ENCODE peak calls at places on chromosomes 11 and 22, in ten cellular contexts. One of them, this sample, is unnamed.

GRCh38 chr11:11589385-11589890 is 32.4 kb downstream of the GALNT18 start:
- DNase-seq in stomach: no peak
- DNase-seq in IMR-90: no peak
- DNase-seq in cardiac muscle cell: no peak
- DNase-seq in hepatocyte: no peak
- DNase-seq in CD8-positive, alpha-beta T cell: no peak
- DNase-seq in right cardiac atrium: no peak
- DNase-seq in GM12878: no peak
- DNase-seq in A549: no peak
- DNase-seq in adrenal gland: no peak
- DNase-seq in this sample: no peak

GRCh38 chr11:131186629-131187075 is 183.8 kb upstream of the NTM start:
- DNase-seq in IMR-90: no peak
- DNase-seq in GM12878: peak; percentile 72
- DNase-seq in CD8-positive, alpha-beta T cell: no peak
- DNase-seq in right cardiac atrium: no peak
- DNase-seq in hepatocyte: no peak
- DNase-seq in stomach: no peak
- DNase-seq in cardiac muscle cell: peak; percentile 60
- DNase-seq in A549: no peak
- DNase-seq in adrenal gland: no peak
- DNase-seq in this sample: no peak

GRCh38 chr11:110071197-110071596 is 22.0 kb upstream of the ZC3H12C start:
- DNase-seq in adrenal gland: no peak
- DNase-seq in stomach: no peak
- DNase-seq in hepatocyte: no peak
- DNase-seq in IMR-90: no peak
- DNase-seq in GM12878: no peak
- DNase-seq in A549: no peak
- DNase-seq in cardiac muscle cell: no peak
- DNase-seq in CD8-positive, alpha-beta T cell: no peak
- DNase-seq in right cardiac atrium: no peak
- DNase-seq in this sample: no peak

GRCh38 chr11:22690891-22691290 is 24.5 kb downstream of the GAS2 start:
- DNase-seq in A549: no peak
- DNase-seq in GM12878: no peak
- DNase-seq in IMR-90: no peak
- DNase-seq in stomach: no peak
- DNase-seq in right cardiac atrium: peak; percentile 13
- DNase-seq in CD8-positive, alpha-beta T cell: no peak
- DNase-seq in adrenal gland: no peak
- DNase-seq in cardiac muscle cell: no peak
- DNase-seq in hepatocyte: no peak
- DNase-seq in this sample: peak; percentile 7

GRCh38 chr11:19071255-19071654 is 10.7 kb upstream of the MRGPRX2 start:
- DNase-seq in IMR-90: peak; percentile 82
- DNase-seq in adrenal gland: peak; percentile 77
- DNase-seq in right cardiac atrium: peak; percentile 87
- DNase-seq in cardiac muscle cell: peak; percentile 87
- DNase-seq in hepatocyte: peak; percentile 92
- DNase-seq in CD8-positive, alpha-beta T cell: peak; percentile 24
- DNase-seq in GM12878: peak; percentile 48
- DNase-seq in A549: peak; percentile 77
- DNase-seq in stomach: peak; percentile 72
- DNase-seq in this sample: peak; percentile 54

GRCh38 chr11:62578541-62578940 is 4.8 kb upstream of the EEF1G start:
- DNase-seq in IMR-90: no peak
- DNase-seq in cardiac muscle cell: no peak
- DNase-seq in hepatocyte: no peak
- DNase-seq in adrenal gland: no peak
- DNase-seq in stomach: no peak
- DNase-seq in A549: no peak
- DNase-seq in GM12878: no peak
- DNase-seq in right cardiac atrium: no peak
- DNase-seq in CD8-positive, alpha-beta T cell: no peak
- DNase-seq in this sample: no peak

GRCh38 chr11:3166268-3167142 is 1.4 kb upstream of the OSBPL5 start:
- DNase-seq in CD8-positive, alpha-beta T cell: no peak
- DNase-seq in hepatocyte: no peak
- DNase-seq in IMR-90: no peak
- DNase-seq in cardiac muscle cell: no peak
- DNase-seq in right cardiac atrium: no peak
- DNase-seq in adrenal gland: no peak
- DNase-seq in A549: no peak
- DNase-seq in GM12878: no peak
- DNase-seq in stomach: no peak
- DNase-seq in this sample: peak; percentile 28

GRCh38 chr11:116787786-116788486 is at the start of gene ZPR1:
- DNase-seq in A549: peak; percentile 82
- DNase-seq in CD8-positive, alpha-beta T cell: peak; percentile 76
- DNase-seq in hepatocyte: peak; percentile 88
- DNase-seq in GM12878: no peak
- DNase-seq in cardiac muscle cell: peak; percentile 82
- DNase-seq in stomach: peak; percentile 89
- DNase-seq in right cardiac atrium: peak; percentile 94
- DNase-seq in adrenal gland: peak; percentile 76
- DNase-seq in IMR-90: peak; percentile 56
- DNase-seq in this sample: peak; percentile 89

GRCh38 chr22:27610863-27611786 is 190.4 kb downstream of the MN1 start:
- DNase-seq in adrenal gland: no peak
- DNase-seq in cardiac muscle cell: no peak
- DNase-seq in right cardiac atrium: no peak
- DNase-seq in stomach: no peak
- DNase-seq in A549: no peak
- DNase-seq in GM12878: no peak
- DNase-seq in CD8-positive, alpha-beta T cell: no peak
- DNase-seq in hepatocyte: no peak
- DNase-seq in IMR-90: no peak
- DNase-seq in this sample: no peak

GRCh38 chr11:119427279-119427678 is 4.3 kb upstream of the THY1 start:
- DNase-seq in CD8-positive, alpha-beta T cell: no peak
- DNase-seq in hepatocyte: no peak
- DNase-seq in right cardiac atrium: no peak
- DNase-seq in stomach: no peak
- DNase-seq in IMR-90: no peak
- DNase-seq in A549: no peak
- DNase-seq in adrenal gland: peak; percentile 47
- DNase-seq in GM12878: no peak
- DNase-seq in cardiac muscle cell: no peak
- DNase-seq in this sample: no peak

GRCh38 chr11:110019659-110020058 is 73.5 kb upstream of the ZC3H12C start:
- DNase-seq in IMR-90: no peak
- DNase-seq in adrenal gland: no peak
- DNase-seq in GM12878: no peak
- DNase-seq in CD8-positive, alpha-beta T cell: no peak
- DNase-seq in cardiac muscle cell: no peak
- DNase-seq in stomach: no peak
- DNase-seq in hepatocyte: no peak
- DNase-seq in right cardiac atrium: no peak
- DNase-seq in A549: no peak
- DNase-seq in this sample: no peak

GRCh38 chr11:80436547-80436946 is 995.7 kb upstream of the TENM4 start:
- DNase-seq in IMR-90: no peak
- DNase-seq in GM12878: no peak
- DNase-seq in A549: no peak
- DNase-seq in CD8-positive, alpha-beta T cell: no peak
- DNase-seq in adrenal gland: no peak
- DNase-seq in cardiac muscle cell: no peak
- DNase-seq in right cardiac atrium: no peak
- DNase-seq in stomach: no peak
- DNase-seq in hepatocyte: no peak
- DNase-seq in this sample: no peak

GRCh38 chr11:76234704-76235232 is 28.5 kb upstream of the WNT11 start:
- DNase-seq in CD8-positive, alpha-beta T cell: peak; percentile 5
- DNase-seq in right cardiac atrium: peak; percentile 81
- DNase-seq in GM12878: no peak
- DNase-seq in hepatocyte: no peak
- DNase-seq in IMR-90: no peak
- DNase-seq in adrenal gland: peak; percentile 70
- DNase-seq in cardiac muscle cell: no peak
- DNase-seq in A549: peak; percentile 60
- DNase-seq in stomach: peak; percentile 26
- DNase-seq in this sample: no peak

GRCh38 chr22:35476341-35476740 is 64.3 kb upstream of the RASD2 start:
- DNase-seq in hepatocyte: no peak
- DNase-seq in stomach: no peak
- DNase-seq in adrenal gland: no peak
- DNase-seq in IMR-90: no peak
- DNase-seq in cardiac muscle cell: no peak
- DNase-seq in A549: no peak
- DNase-seq in CD8-positive, alpha-beta T cell: no peak
- DNase-seq in GM12878: no peak
- DNase-seq in right cardiac atrium: no peak
- DNase-seq in this sample: no peak

GRCh38 chr22:50178871-50179869 is 6.5 kb upstream of the TRABD start:
- DNase-seq in adrenal gland: no peak
- DNase-seq in cardiac muscle cell: no peak
- DNase-seq in IMR-90: no peak
- DNase-seq in hepatocyte: no peak
- DNase-seq in right cardiac atrium: peak; percentile 47
- DNase-seq in CD8-positive, alpha-beta T cell: no peak
- DNase-seq in A549: no peak
- DNase-seq in stomach: no peak
- DNase-seq in GM12878: no peak
- DNase-seq in this sample: peak; percentile 33

GRCh38 chr11:2525166-2525861 is 80.5 kb downstream of the KCNQ1 start:
- DNase-seq in hepatocyte: no peak
- DNase-seq in stomach: peak; percentile 61
- DNase-seq in A549: no peak
- DNase-seq in GM12878: no peak
- DNase-seq in CD8-positive, alpha-beta T cell: no peak
- DNase-seq in adrenal gland: peak; percentile 24
- DNase-seq in right cardiac atrium: peak; percentile 59
- DNase-seq in IMR-90: no peak
- DNase-seq in cardiac muscle cell: no peak
- DNase-seq in this sample: no peak

GRCh38 chr11:74388678-74389327 is 9.4 kb downstream of the PGM2L1 start:
- DNase-seq in GM12878: peak; percentile 8
- DNase-seq in adrenal gland: peak; percentile 49
- DNase-seq in cardiac muscle cell: peak; percentile 77
- DNase-seq in IMR-90: peak; percentile 55
- DNase-seq in hepatocyte: peak; percentile 79
- DNase-seq in right cardiac atrium: no peak
- DNase-seq in CD8-positive, alpha-beta T cell: peak; percentile 52
- DNase-seq in stomach: peak; percentile 69
- DNase-seq in A549: peak; percentile 21
- DNase-seq in this sample: peak; percentile 70

GRCh38 chr22:30826670-30827355 is 132.1 kb downstream of the OSBP2 start:
- DNase-seq in hepatocyte: no peak
- DNase-seq in right cardiac atrium: no peak
- DNase-seq in cardiac muscle cell: no peak
- DNase-seq in A549: no peak
- DNase-seq in GM12878: no peak
- DNase-seq in stomach: peak; percentile 20
- DNase-seq in IMR-90: no peak
- DNase-seq in adrenal gland: no peak
- DNase-seq in CD8-positive, alpha-beta T cell: no peak
- DNase-seq in this sample: no peak
- H3K4me1 ChIP-seq in hepatocyte: no peaks in the 10 kb centered on the region
- H3K4me1 ChIP-seq in right cardiac atrium: peaks cover 3% of the 10 kb centered on the region
- H3K4me1 ChIP-seq in cardiac muscle cell: no peaks in the 10 kb centered on the region
- H3K4me1 ChIP-seq in A549: peaks cover 36% of the 10 kb centered on the region
- H3K4me1 ChIP-seq in GM12878: no peaks in the 10 kb centered on the region
- H3K4me1 ChIP-seq in stomach: peaks cover 19% of the 10 kb centered on the region
- H3K4me1 ChIP-seq in IMR-90: peaks cover 10% of the 10 kb centered on the region
- H3K4me1 ChIP-seq in adrenal gland: no peaks in the 10 kb centered on the region
- H3K4me1 ChIP-seq in CD8-positive, alpha-beta T cell: peaks cover 4% of the 10 kb centered on the region
- H3K4me1 ChIP-seq in this sample: peaks cover 9% of the 10 kb centered on the region

GRCh38 chr22:42961815-42962214 is 53.1 kb downstream of the PACSIN2 start:
- DNase-seq in hepatocyte: no peak
- DNase-seq in cardiac muscle cell: no peak
- DNase-seq in GM12878: no peak
- DNase-seq in adrenal gland: no peak
- DNase-seq in IMR-90: no peak
- DNase-seq in stomach: no peak
- DNase-seq in A549: no peak
- DNase-seq in right cardiac atrium: peak; percentile 63
- DNase-seq in CD8-positive, alpha-beta T cell: no peak
- DNase-seq in this sample: no peak
- H3K4me1 ChIP-seq in hepatocyte: peaks cover 57% of the 10 kb centered on the region
- H3K4me1 ChIP-seq in cardiac muscle cell: peaks cover 59% of the 10 kb centered on the region
- H3K4me1 ChIP-seq in GM12878: peaks cover 25% of the 10 kb centered on the region
- H3K4me1 ChIP-seq in adrenal gland: peaks cover 57% of the 10 kb centered on the region
- H3K4me1 ChIP-seq in IMR-90: peaks cover 24% of the 10 kb centered on the region
- H3K4me1 ChIP-seq in stomach: peaks cover 76% of the 10 kb centered on the region
- H3K4me1 ChIP-seq in A549: peaks cover 69% of the 10 kb centered on the region
- H3K4me1 ChIP-seq in right cardiac atrium: peaks cover 15% of the 10 kb centered on the region
- H3K4me1 ChIP-seq in CD8-positive, alpha-beta T cell: peaks cover 22% of the 10 kb centered on the region
- H3K4me1 ChIP-seq in this sample: peaks cover 21% of the 10 kb centered on the region

DNA sequence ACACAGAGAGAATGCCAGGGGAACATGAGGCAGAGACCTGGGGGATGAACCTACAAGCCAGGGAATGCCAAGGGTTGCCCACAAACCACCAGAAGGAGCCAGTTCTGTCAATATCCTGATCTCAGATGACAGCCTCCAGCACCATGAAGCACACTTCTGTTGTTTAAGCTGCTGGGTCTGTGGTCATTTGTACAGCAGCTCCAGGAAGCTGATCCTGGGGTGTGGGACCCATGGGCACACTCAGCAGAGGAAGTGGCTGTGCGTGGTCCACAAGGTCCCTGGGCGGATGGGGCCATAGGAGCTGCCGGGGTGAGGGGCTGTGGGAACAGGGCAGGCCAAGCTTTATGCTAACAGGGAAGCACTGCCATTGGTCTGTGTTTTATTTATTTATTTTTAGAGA is 12.1 kb downstream of the PPM1F start:
- DNase-seq in right cardiac atrium: peak; percentile 63
- DNase-seq in CD8-positive, alpha-beta T cell: no peak
- DNase-seq in stomach: no peak
- DNase-seq in A549: no peak
- DNase-seq in cardiac muscle cell: no peak
- DNase-seq in IMR-90: no peak
- DNase-seq in hepatocyte: no peak
- DNase-seq in adrenal gland: no peak
- DNase-seq in GM12878: no peak
- DNase-seq in this sample: no peak
- H3K4me1 ChIP-seq in right cardiac atrium: peaks cover 35% of the 10 kb centered on the region
- H3K4me1 ChIP-seq in CD8-positive, alpha-beta T cell: peaks cover 23% of the 10 kb centered on the region
- H3K4me1 ChIP-seq in stomach: peaks cover 93% of the 10 kb centered on the region
- H3K4me1 ChIP-seq in A549: peaks cover 27% of the 10 kb centered on the region
- H3K4me1 ChIP-seq in cardiac muscle cell: no peaks in the 10 kb centered on the region
- H3K4me1 ChIP-seq in IMR-90: peaks cover 29% of the 10 kb centered on the region
- H3K4me1 ChIP-seq in hepatocyte: peaks cover 8% of the 10 kb centered on the region
- H3K4me1 ChIP-seq in adrenal gland: peaks cover 42% of the 10 kb centered on the region
- H3K4me1 ChIP-seq in GM12878: peaks cover 16% of the 10 kb centered on the region
- H3K4me1 ChIP-seq in this sample: peaks cover 26% of the 10 kb centered on the region

DNA sequence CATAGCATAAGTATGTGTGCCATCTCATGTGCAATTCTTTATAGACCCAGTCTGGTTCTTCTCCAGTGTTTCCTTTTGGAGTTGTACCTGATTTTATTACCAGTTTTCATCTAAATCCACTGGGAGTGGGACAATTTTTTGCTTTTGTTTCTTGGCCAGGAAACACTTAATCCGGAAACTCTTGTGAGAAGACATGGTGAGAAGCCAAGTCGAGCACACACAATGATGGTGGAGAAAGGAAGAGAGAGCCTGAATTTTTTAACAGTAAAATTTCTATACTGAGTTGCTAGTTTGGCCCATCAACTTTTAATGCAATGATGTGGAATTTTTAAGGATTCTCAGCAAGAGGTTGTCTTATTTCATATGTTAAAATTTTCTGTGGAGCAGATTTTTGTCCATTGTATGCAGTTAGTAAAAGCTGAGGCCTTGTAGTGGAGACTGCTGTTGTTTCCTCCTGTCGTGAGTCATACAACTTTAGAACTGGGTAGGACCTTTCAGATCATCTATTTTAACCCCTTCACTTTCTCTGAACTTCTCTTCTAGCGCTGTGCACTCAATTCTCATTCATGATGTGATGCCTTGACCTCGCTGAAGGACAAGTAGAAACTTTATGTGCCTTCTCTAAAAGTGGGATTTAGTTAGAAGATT is 17.1 kb downstream of the FAR1 start:
- DNase-seq in stomach: no peak
- DNase-seq in hepatocyte: no peak
- DNase-seq in right cardiac atrium: no peak
- DNase-seq in adrenal gland: no peak
- DNase-seq in cardiac muscle cell: no peak
- DNase-seq in CD8-positive, alpha-beta T cell: no peak
- DNase-seq in A549: no peak
- DNase-seq in IMR-90: peak; percentile 15
- DNase-seq in GM12878: no peak
- DNase-seq in this sample: no peak
- H3K4me1 ChIP-seq in stomach: peaks cover 63% of the 10 kb centered on the region
- H3K4me1 ChIP-seq in hepatocyte: no peaks in the 10 kb centered on the region
- H3K4me1 ChIP-seq in right cardiac atrium: peaks cover 6% of the 10 kb centered on the region
- H3K4me1 ChIP-seq in adrenal gland: no peaks in the 10 kb centered on the region
- H3K4me1 ChIP-seq in cardiac muscle cell: peaks cover 10% of the 10 kb centered on the region
- H3K4me1 ChIP-seq in CD8-positive, alpha-beta T cell: no peaks in the 10 kb centered on the region
- H3K4me1 ChIP-seq in A549: peaks cover 4% of the 10 kb centered on the region
- H3K4me1 ChIP-seq in IMR-90: no peaks in the 10 kb centered on the region
- H3K4me1 ChIP-seq in GM12878: peaks cover 2% of the 10 kb centered on the region
- H3K4me1 ChIP-seq in this sample: peaks cover 15% of the 10 kb centered on the region

This sample was measured in CD4-positive, alpha-beta memory T cell.